ENCODE peak calls at places on chromosomes 5 and 9, in six cellular contexts. S is globus pallidus; L is sigmoid colon; U is stimulated activated CD4-positive, alpha-beta T cell treated with anti-CD3 and anti-CD28 coated beads, Interleukin-15, amount 100 ng/mL, for 24 hours; D is IMR-90; W is neural progenitor cell. Z is an unnamed sample.

GRCh38 chr5:174309131-174309845 is 263.8 kb downstream of the NSG2 start:
- DNase-seq in S (no peak), L (no peak), U (no peak), D (no peak), W (no peak), Z (no peak)

GRCh38 chr9:95626885-95627558 is 110.3 kb upstream of the PTCH1 start:
- DNase-seq in S (no peak), L (peak; percentile 70), U (peak; percentile 73), D (no peak), W (no peak), Z (no peak)

GRCh38 chr9:116152390-116152789 is 1.2 kb upstream of the PAPPA start:
- DNase-seq in S (peak; percentile 16), L (no peak), U (no peak), D (peak; percentile 70), W (no peak), Z (no peak)

GRCh38 chr5:16855475-16855874 is 80.6 kb downstream of the MYO10 start:
- DNase-seq in S (no peak), L (no peak), U (no peak), D (peak; percentile 38), W (peak; percentile 84), Z (no peak)

GRCh38 chr5:135033026-135033861 is 784 bp downstream of the PITX1 start:
- DNase-seq in S (no peak), L (no peak), U (peak; percentile 47), D (peak; percentile 56), W (peak; percentile 83), Z (no peak)

GRCh38 chr9:71509054-71509453 is 259.3 kb downstream of the CEMIP2 start:
- DNase-seq in S (no peak), L (no peak), U (no peak), D (no peak), W (no peak), Z (no peak)

GRCh38 chr9:136147038-136147889 is 28.6 kb upstream of the TMEM250 start:
- DNase-seq in S (no peak), L (no peak), U (no peak), D (no peak), W (no peak), Z (no peak)

GRCh38 chr5:112366987-112367386 is 52.1 kb downstream of the EPB41L4A start:
- DNase-seq in S (no peak), L (no peak), U (no peak), D (no peak), W (peak; percentile 39), Z (no peak)

GRCh38 chr9:96062051-96062450 is 186.6 kb downstream of the ERCC6L2 start:
- DNase-seq in S (no peak), L (no peak), U (no peak), D (no peak), W (no peak), Z (no peak)

GRCh38 chr9:128611600-128612394 is 44.9 kb downstream of the DYNC2I2 start:
- DNase-seq in S (no peak), L (no peak), U (no peak), D (no peak), W (no peak), Z (no peak)

GRCh38 chr9:30116673-30117217 is 2267.7 kb upstream of the ACO1 start:
- DNase-seq in S (no peak), L (no peak), U (no peak), D (no peak), W (no peak), Z (no peak)

GRCh38 chr9:92463989-92464388 is 18.3 kb downstream of the ASPN start:
- DNase-seq in S (no peak), L (no peak), U (no peak), D (peak; percentile 96), W (no peak), Z (no peak)

Z was measured in putamen.